ENCODE peak calls at places on chromosomes 11 and 22, in eight cellular contexts. One of them, this sample, is unnamed.

GRCh38 chr11:46238078-46238966 is 39.1 kb upstream of the CREB3L1 start:
- DNase-seq in dorsolateral prefrontal cortex: no peak
- DNase-seq in A172: peak; percentile 27
- DNase-seq in kidney tubule cell: peak; percentile 47
- DNase-seq in Peyer's patch: peak; percentile 69
- DNase-seq in psoas muscle: peak; percentile 81
- DNase-seq in activated CD4-positive, alpha-beta T cell treated with anti-CD3 and anti-CD28 coated beads for 48 hours: peak; percentile 77
- DNase-seq in PC-9: no peak
- DNase-seq in this sample: peak; percentile 39

GRCh38 chr11:103486609-103487008 is 377.4 kb downstream of the DYNC2H1 start:
- DNase-seq in A172: no peak
- DNase-seq in activated CD4-positive, alpha-beta T cell treated with anti-CD3 and anti-CD28 coated beads for 48 hours: no peak
- DNase-seq in dorsolateral prefrontal cortex: no peak
- DNase-seq in kidney tubule cell: no peak
- DNase-seq in psoas muscle: no peak
- DNase-seq in PC-9: no peak
- DNase-seq in Peyer's patch: no peak
- DNase-seq in this sample: no peak

GRCh38 chr22:43183496-43184263 is 3.3 kb downstream of the TTLL12 start:
- DNase-seq in PC-9: peak; percentile 84
- DNase-seq in kidney tubule cell: peak; percentile 53
- DNase-seq in Peyer's patch: no peak
- DNase-seq in A172: no peak
- DNase-seq in psoas muscle: no peak
- DNase-seq in activated CD4-positive, alpha-beta T cell treated with anti-CD3 and anti-CD28 coated beads for 48 hours: no peak
- DNase-seq in dorsolateral prefrontal cortex: no peak
- DNase-seq in this sample: no peak

GRCh38 chr22:32590556-32590955 is 115.9 kb downstream of the FBXO7 start:
- DNase-seq in dorsolateral prefrontal cortex: no peak
- DNase-seq in PC-9: peak; percentile 42
- DNase-seq in kidney tubule cell: no peak
- DNase-seq in activated CD4-positive, alpha-beta T cell treated with anti-CD3 and anti-CD28 coated beads for 48 hours: no peak
- DNase-seq in psoas muscle: no peak
- DNase-seq in A172: peak; percentile 31
- DNase-seq in Peyer's patch: no peak
- DNase-seq in this sample: no peak

GRCh38 chr22:26592368-26593015 is 2.6 kb upstream of the TPST2 start:
- DNase-seq in Peyer's patch: no peak
- DNase-seq in PC-9: no peak
- DNase-seq in activated CD4-positive, alpha-beta T cell treated with anti-CD3 and anti-CD28 coated beads for 48 hours: peak; percentile 46
- DNase-seq in psoas muscle: no peak
- DNase-seq in dorsolateral prefrontal cortex: no peak
- DNase-seq in A172: no peak
- DNase-seq in kidney tubule cell: no peak
- DNase-seq in this sample: no peak

GRCh38 chr11:44351006-44351660 is 41.2 kb upstream of the ALX4 start:
- DNase-seq in dorsolateral prefrontal cortex: no peak
- DNase-seq in PC-9: no peak
- DNase-seq in Peyer's patch: no peak
- DNase-seq in activated CD4-positive, alpha-beta T cell treated with anti-CD3 and anti-CD28 coated beads for 48 hours: no peak
- DNase-seq in A172: no peak
- DNase-seq in kidney tubule cell: no peak
- DNase-seq in psoas muscle: no peak
- DNase-seq in this sample: no peak

GRCh38 chr11:122741613-122742012 is 86.1 kb downstream of the UBASH3B start:
- DNase-seq in psoas muscle: peak; percentile 74
- DNase-seq in Peyer's patch: no peak
- DNase-seq in dorsolateral prefrontal cortex: no peak
- DNase-seq in A172: no peak
- DNase-seq in kidney tubule cell: no peak
- DNase-seq in activated CD4-positive, alpha-beta T cell treated with anti-CD3 and anti-CD28 coated beads for 48 hours: no peak
- DNase-seq in PC-9: no peak
- DNase-seq in this sample: no peak

GRCh38 chr22:32333769-32334639 is 23.7 kb upstream of the RFPL3 start:
- DNase-seq in kidney tubule cell: no peak
- DNase-seq in PC-9: no peak
- DNase-seq in Peyer's patch: peak; percentile 32
- DNase-seq in activated CD4-positive, alpha-beta T cell treated with anti-CD3 and anti-CD28 coated beads for 48 hours: no peak
- DNase-seq in dorsolateral prefrontal cortex: no peak
- DNase-seq in psoas muscle: no peak
- DNase-seq in A172: no peak
- DNase-seq in this sample: no peak

GRCh38 chr11:44630511-44631210 is 65.2 kb downstream of the CD82 start:
- DNase-seq in PC-9: no peak
- DNase-seq in kidney tubule cell: no peak
- DNase-seq in Peyer's patch: no peak
- DNase-seq in psoas muscle: no peak
- DNase-seq in A172: no peak
- DNase-seq in dorsolateral prefrontal cortex: peak; percentile 13
- DNase-seq in activated CD4-positive, alpha-beta T cell treated with anti-CD3 and anti-CD28 coated beads for 48 hours: peak; percentile 1
- DNase-seq in this sample: no peak

GRCh38 chr11:122141757-122142156 is 25.7 kb upstream of the BLID start:
- DNase-seq in kidney tubule cell: no peak
- DNase-seq in Peyer's patch: no peak
- DNase-seq in PC-9: no peak
- DNase-seq in activated CD4-positive, alpha-beta T cell treated with anti-CD3 and anti-CD28 coated beads for 48 hours: no peak
- DNase-seq in psoas muscle: no peak
- DNase-seq in dorsolateral prefrontal cortex: no peak
- DNase-seq in A172: no peak
- DNase-seq in this sample: no peak

GRCh38 chr11:33912405-33913361 is 20.8 kb upstream of the LMO2 start:
- DNase-seq in PC-9: peak; percentile 83
- DNase-seq in activated CD4-positive, alpha-beta T cell treated with anti-CD3 and anti-CD28 coated beads for 48 hours: no peak
- DNase-seq in kidney tubule cell: peak; percentile 88
- DNase-seq in dorsolateral prefrontal cortex: no peak
- DNase-seq in psoas muscle: peak; percentile 56
- DNase-seq in A172: peak; percentile 81
- DNase-seq in Peyer's patch: no peak
- DNase-seq in this sample: no peak

GRCh38 chr22:30605449-30606110 is 1.4 kb upstream of the TCN2 start:
- DNase-seq in kidney tubule cell: peak; percentile 57
- DNase-seq in PC-9: no peak
- DNase-seq in activated CD4-positive, alpha-beta T cell treated with anti-CD3 and anti-CD28 coated beads for 48 hours: peak; percentile 70
- DNase-seq in A172: peak; percentile 26
- DNase-seq in psoas muscle: peak; percentile 66
- DNase-seq in Peyer's patch: peak; percentile 68
- DNase-seq in dorsolateral prefrontal cortex: no peak
- DNase-seq in this sample: peak; percentile 17

GRCh38 chr11:66268953-66269906 is 791 bp downstream of the RAB1B start:
- DNase-seq in dorsolateral prefrontal cortex: no peak
- DNase-seq in kidney tubule cell: peak; percentile 48
- DNase-seq in Peyer's patch: no peak
- DNase-seq in PC-9: no peak
- DNase-seq in activated CD4-positive, alpha-beta T cell treated with anti-CD3 and anti-CD28 coated beads for 48 hours: peak; percentile 34
- DNase-seq in A172: peak; percentile 40
- DNase-seq in psoas muscle: peak; percentile 66
- DNase-seq in this sample: no peak

GRCh38 chr11:113992459-113993105 is 17.7 kb downstream of the HTR3A start:
- DNase-seq in psoas muscle: no peak
- DNase-seq in A172: no peak
- DNase-seq in dorsolateral prefrontal cortex: no peak
- DNase-seq in activated CD4-positive, alpha-beta T cell treated with anti-CD3 and anti-CD28 coated beads for 48 hours: no peak
- DNase-seq in PC-9: no peak
- DNase-seq in kidney tubule cell: no peak
- DNase-seq in Peyer's patch: no peak
- DNase-seq in this sample: no peak

GRCh38 chr11:2451336-2451735 is 6.5 kb downstream of the KCNQ1 start:
- DNase-seq in Peyer's patch: peak; percentile 32
- DNase-seq in activated CD4-positive, alpha-beta T cell treated with anti-CD3 and anti-CD28 coated beads for 48 hours: no peak
- DNase-seq in psoas muscle: peak; percentile 24
- DNase-seq in dorsolateral prefrontal cortex: peak; percentile 16
- DNase-seq in A172: no peak
- DNase-seq in PC-9: no peak
- DNase-seq in kidney tubule cell: no peak
- DNase-seq in this sample: no peak

GRCh38 chr11:9462172-9462799 is 1.5 kb downstream of the ZNF143 start:
- DNase-seq in Peyer's patch: no peak
- DNase-seq in PC-9: peak; percentile 39
- DNase-seq in kidney tubule cell: peak; percentile 56
- DNase-seq in A172: peak; percentile 16
- DNase-seq in psoas muscle: no peak
- DNase-seq in dorsolateral prefrontal cortex: no peak
- DNase-seq in activated CD4-positive, alpha-beta T cell treated with anti-CD3 and anti-CD28 coated beads for 48 hours: no peak
- DNase-seq in this sample: no peak

GRCh38 chr11:69380451-69380901 is 86.5 kb downstream of the MYEOV start:
- DNase-seq in PC-9: no peak
- DNase-seq in dorsolateral prefrontal cortex: no peak
- DNase-seq in A172: no peak
- DNase-seq in psoas muscle: peak; percentile 25
- DNase-seq in Peyer's patch: no peak
- DNase-seq in kidney tubule cell: no peak
- DNase-seq in activated CD4-positive, alpha-beta T cell treated with anti-CD3 and anti-CD28 coated beads for 48 hours: no peak
- DNase-seq in this sample: no peak

GRCh38 chr11:45924036-45924915 is 1.8 kb downstream of the LARGE2 start:
- DNase-seq in PC-9: no peak
- DNase-seq in dorsolateral prefrontal cortex: no peak
- DNase-seq in A172: no peak
- DNase-seq in Peyer's patch: no peak
- DNase-seq in kidney tubule cell: no peak
- DNase-seq in psoas muscle: peak; percentile 43
- DNase-seq in activated CD4-positive, alpha-beta T cell treated with anti-CD3 and anti-CD28 coated beads for 48 hours: no peak
- DNase-seq in this sample: no peak

GRCh38 chr11:7688238-7688826 is 15.0 kb upstream of the CYB5R2 start:
- DNase-seq in PC-9: no peak
- DNase-seq in activated CD4-positive, alpha-beta T cell treated with anti-CD3 and anti-CD28 coated beads for 48 hours: peak; percentile 22
- DNase-seq in dorsolateral prefrontal cortex: no peak
- DNase-seq in A172: no peak
- DNase-seq in psoas muscle: no peak
- DNase-seq in Peyer's patch: no peak
- DNase-seq in kidney tubule cell: peak; percentile 42
- DNase-seq in this sample: no peak

GRCh38 chr22:50696799-50697561 is 24.4 kb downstream of the SHANK3 start:
- DNase-seq in dorsolateral prefrontal cortex: no peak
- DNase-seq in activated CD4-positive, alpha-beta T cell treated with anti-CD3 and anti-CD28 coated beads for 48 hours: no peak
- DNase-seq in kidney tubule cell: peak; percentile 30
- DNase-seq in A172: no peak
- DNase-seq in PC-9: no peak
- DNase-seq in psoas muscle: peak; percentile 50
- DNase-seq in Peyer's patch: peak; percentile 51
- DNase-seq in this sample: no peak

GRCh38 chr22:20610243-20610686 is 102.9 kb downstream of the MED15 start:
- DNase-seq in Peyer's patch: peak; percentile 38
- DNase-seq in PC-9: peak; percentile 17
- DNase-seq in A172: no peak
- DNase-seq in psoas muscle: no peak
- DNase-seq in activated CD4-positive, alpha-beta T cell treated with anti-CD3 and anti-CD28 coated beads for 48 hours: no peak
- DNase-seq in dorsolateral prefrontal cortex: no peak
- DNase-seq in kidney tubule cell: no peak
- DNase-seq in this sample: no peak

GRCh38 chr11:47923667-47924066 is 56.7 kb upstream of the PTPRJ start:
- DNase-seq in activated CD4-positive, alpha-beta T cell treated with anti-CD3 and anti-CD28 coated beads for 48 hours: no peak
- DNase-seq in dorsolateral prefrontal cortex: no peak
- DNase-seq in psoas muscle: peak; percentile 62
- DNase-seq in kidney tubule cell: peak; percentile 31
- DNase-seq in A172: peak; percentile 40
- DNase-seq in PC-9: no peak
- DNase-seq in Peyer's patch: no peak
- DNase-seq in this sample: no peak